ENCODE peak calls at places on chromosomes 6 and 20, in four cellular contexts. One of them, this sample, is unnamed.

GRCh38 chr6:111759413-111759835 is 113.8 kb downstream of the FYN start:
- DNase-seq in K562: no peak
- DNase-seq in GM12878: no peak
- DNase-seq in HepG2: no peak
- DNase-seq in this sample: no peak

GRCh38 chr6:21808551-21809181 is 215.1 kb downstream of the SOX4 start:
- DNase-seq in K562: no peak
- DNase-seq in GM12878: no peak
- DNase-seq in HepG2: no peak
- DNase-seq in this sample: no peak

GRCh38 chr6:14661188-14661587 is 543.6 kb downstream of the CD83 start:
- DNase-seq in HepG2: no peak
- DNase-seq in K562: no peak
- DNase-seq in GM12878: peak
- DNase-seq in this sample: no peak

GRCh38 chr6:140542858-140543257 is 1168.4 kb upstream of the CITED2 start:
- DNase-seq in HepG2: no peak
- DNase-seq in GM12878: peak
- DNase-seq in K562: no peak
- DNase-seq in this sample: no peak

GRCh38 chr6:16758163-16758975 is 2.9 kb downstream of the ATXN1 start:
- DNase-seq in K562: no peak
- DNase-seq in GM12878: no peak
- DNase-seq in HepG2: peak
- DNase-seq in this sample: no peak

GRCh38 chr6:168265394-168265793 is 54.2 kb downstream of the DACT2 start:
- DNase-seq in GM12878: no peak
- DNase-seq in K562: no peak
- DNase-seq in HepG2: no peak
- DNase-seq in this sample: no peak

GRCh38 chr6:160284575-160284974 is 26.0 kb upstream of the SLC22A2 start:
- DNase-seq in K562: no peak
- DNase-seq in HepG2: no peak
- DNase-seq in GM12878: no peak
- DNase-seq in this sample: no peak

GRCh38 chr6:98944598-98945011 is 3.1 kb downstream of the FBXL4 start:
- DNase-seq in GM12878: no peak
- DNase-seq in K562: peak
- DNase-seq in HepG2: peak
- DNase-seq in this sample: no peak

GRCh38 chr6:30625511-30625910 is 1.2 kb upstream of the ATAT1 start:
- DNase-seq in HepG2: no peak
- DNase-seq in GM12878: no peak
- DNase-seq in K562: no peak
- DNase-seq in this sample: no peak

GRCh38 chr6:35596448-35597442 is 84.0 kb upstream of the TULP1 start:
- DNase-seq in K562: no peak
- DNase-seq in GM12878: no peak
- DNase-seq in HepG2: no peak
- DNase-seq in this sample: no peak

DNA sequence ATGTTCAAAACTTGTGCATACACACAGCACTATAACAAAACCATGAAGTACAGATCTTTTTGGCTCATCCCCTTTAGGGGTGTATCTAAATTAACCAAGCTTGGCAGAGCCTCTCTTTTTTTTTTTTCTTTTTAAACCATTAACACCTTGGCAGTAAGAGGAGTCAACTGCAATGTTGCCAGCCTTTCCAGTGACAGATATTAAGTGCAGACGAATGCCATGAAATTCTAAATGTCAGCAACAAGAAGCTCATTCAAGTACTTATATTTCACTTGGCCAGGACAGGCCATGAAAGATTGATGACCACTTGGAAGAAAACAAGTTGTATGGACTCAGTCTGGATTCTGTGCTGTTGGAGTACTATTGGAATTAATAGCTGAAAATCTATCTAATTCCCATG is 49.8 kb downstream of the SLC17A5 start:
- DNase-seq in GM12878: no peak
- DNase-seq in HepG2: no peak
- DNase-seq in K562: no peak
- DNase-seq in this sample: no peak
- TF ChIP-seq TCF7 in GM12878: no peak
- TF ChIP-seq TCF7 in HepG2: no peak
- TF ChIP-seq TCF7 in K562: no peak
- TF ChIP-seq TCF7 in this sample: no peak

GRCh38 chr6:133546098-133546497 is 304.9 kb downstream of the EYA4 start:
- DNase-seq in HepG2: no peak
- DNase-seq in GM12878: no peak
- DNase-seq in K562: no peak
- DNase-seq in this sample: no peak
- TF ChIP-seq ESRRA in HepG2: no peak
- TF ChIP-seq ESRRA in GM12878: no peak
- TF ChIP-seq ESRRA in K562: no peak
- TF ChIP-seq ESRRA in this sample: no peak

GRCh38 chr20:49790077-49790798 is 22.4 kb upstream of the SLC9A8 start:
- DNase-seq in HepG2: peak
- DNase-seq in GM12878: no peak
- DNase-seq in K562: peak
- DNase-seq in this sample: peak

GRCh38 chr20:49792006-49792405 is 20.6 kb upstream of the SLC9A8 start:
- DNase-seq in GM12878: no peak
- DNase-seq in K562: no peak
- DNase-seq in HepG2: no peak
- DNase-seq in this sample: no peak

GRCh38 chr20:49794336-49795124 is 18.1 kb upstream of the SLC9A8 start:
- DNase-seq in K562: no peak
- DNase-seq in HepG2: no peak
- DNase-seq in GM12878: no peak
- DNase-seq in this sample: no peak

GRCh38 chr20:49792611-49793010 is 20.0 kb upstream of the SLC9A8 start:
- DNase-seq in K562: no peak
- DNase-seq in HepG2: no peak
- DNase-seq in GM12878: no peak
- DNase-seq in this sample: no peak

GRCh38 chr20:49791165-49791564 is 21.5 kb upstream of the SLC9A8 start:
- DNase-seq in HepG2: no peak
- DNase-seq in K562: peak
- DNase-seq in GM12878: no peak
- DNase-seq in this sample: no peak
- TF ChIP-seq TCF7 in HepG2: no peak
- TF ChIP-seq TCF7 in K562: no peak
- TF ChIP-seq TCF7 in GM12878: no peak
- TF ChIP-seq TCF7 in this sample: no peak

DNA sequence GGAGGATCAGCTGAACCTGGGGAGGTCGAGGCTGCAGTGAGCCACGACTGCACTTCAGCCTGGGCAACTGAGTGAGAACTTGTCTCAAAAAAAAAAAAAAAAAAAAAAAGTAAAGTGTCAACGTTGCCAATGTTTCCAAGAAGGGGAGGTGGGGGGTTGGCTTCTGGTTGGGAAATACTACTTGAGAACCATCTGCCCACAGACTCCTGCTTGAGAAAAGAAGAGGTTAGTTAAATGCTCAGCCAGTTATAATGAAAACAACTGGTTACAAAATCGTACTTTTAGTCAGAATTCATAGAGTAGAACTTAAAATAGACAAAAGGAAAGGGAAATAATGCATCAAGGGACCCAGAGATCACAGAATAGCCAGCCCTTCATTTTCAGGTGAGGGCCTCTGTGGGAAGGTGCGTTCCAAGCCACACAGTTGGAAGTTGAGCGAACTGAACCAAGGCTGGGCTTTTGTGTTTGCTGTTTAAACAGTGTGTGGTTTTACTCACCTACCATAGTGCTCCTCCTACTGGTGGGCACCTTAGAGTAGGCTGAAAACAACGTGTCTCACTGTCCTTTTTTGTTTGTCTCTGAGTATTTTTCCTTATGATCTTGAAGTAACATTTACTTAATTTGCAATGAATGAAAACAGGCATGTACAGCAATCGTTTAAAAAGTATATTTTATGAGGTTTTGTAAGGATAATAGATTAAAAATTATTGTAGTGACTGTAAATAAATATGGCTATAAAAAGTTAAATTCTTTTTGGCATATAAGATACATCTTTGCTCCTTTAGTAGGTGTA is 200.7 kb downstream of the BCAS1 start:
- DNase-seq in K562: peak
- DNase-seq in GM12878: peak
- DNase-seq in HepG2: peak
- DNase-seq in this sample: peak
- TF ChIP-seq ESRRA in K562: peak
- TF ChIP-seq ESRRA in GM12878: no peak
- TF ChIP-seq ESRRA in HepG2: peak
- TF ChIP-seq ESRRA in this sample: no peak

GRCh38 chr6:138005846-138006245 is 101.4 kb downstream of the PERP start:
- DNase-seq in HepG2: no peak
- DNase-seq in GM12878: no peak
- DNase-seq in K562: no peak
- DNase-seq in this sample: no peak
- TF ChIP-seq TCF7 in HepG2: no peak
- TF ChIP-seq TCF7 in GM12878: no peak
- TF ChIP-seq TCF7 in K562: no peak
- TF ChIP-seq TCF7 in this sample: no peak

GRCh38 chr6:151701820-151702562 is 105.5 kb upstream of the ESR1 start:
- DNase-seq in K562: no peak
- DNase-seq in HepG2: no peak
- DNase-seq in GM12878: no peak
- DNase-seq in this sample: no peak

GRCh38 chr6:151699719-151700118 is 107.8 kb upstream of the ESR1 start:
- DNase-seq in K562: no peak
- DNase-seq in HepG2: no peak
- DNase-seq in GM12878: no peak
- DNase-seq in this sample: no peak

GRCh38 chr6:151702851-151703629 is 104.4 kb upstream of the ESR1 start:
- DNase-seq in HepG2: no peak
- DNase-seq in K562: no peak
- DNase-seq in GM12878: no peak
- DNase-seq in this sample: no peak

GRCh38 chr6:151705994-151706733 is 101.3 kb upstream of the ESR1 start:
- DNase-seq in GM12878: no peak
- DNase-seq in HepG2: no peak
- DNase-seq in K562: no peak
- DNase-seq in this sample: no peak

DNA sequence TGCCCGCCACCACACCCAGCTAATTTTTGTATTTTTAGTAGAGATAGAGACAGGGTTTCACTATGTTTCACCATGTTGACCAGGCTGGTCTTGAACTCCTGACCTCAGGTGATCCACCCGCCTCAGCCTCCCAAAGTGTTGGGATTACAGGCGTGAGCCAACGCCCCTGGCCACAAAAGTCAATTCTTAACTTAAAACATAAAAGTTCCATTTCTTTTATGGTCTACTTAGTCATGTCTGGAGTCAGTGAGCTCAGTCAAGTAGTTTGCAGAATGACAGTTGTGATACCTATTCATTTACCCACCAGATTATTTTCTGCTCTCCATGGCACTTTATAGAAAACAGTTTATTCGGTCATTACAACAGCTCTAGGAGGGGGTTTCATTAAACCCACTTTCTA is 103.1 kb upstream of the ESR1 start:
- DNase-seq in GM12878: no peak
- DNase-seq in K562: no peak
- DNase-seq in HepG2: no peak
- DNase-seq in this sample: no peak
- TF ChIP-seq ESRRA in GM12878: no peak
- TF ChIP-seq ESRRA in K562: no peak
- TF ChIP-seq ESRRA in HepG2: no peak
- TF ChIP-seq ESRRA in this sample: no peak